ENCODE peak calls at places on chromosomes 4 and X, in seven cellular contexts. N is HCT116, B is uterus, D is endothelial cell of umbilical vein, P is upper lobe of left lung, Q is heart left ventricle, I is A549. X is an unnamed sample.

GRCh38 chrX:74249963-74250362 is 54.0 kb upstream of the ZCCHC13 start:
- DNase-seq in N (no peak), B (no peak), D (peak; percentile 15), P (no peak), Q (no peak), I (peak; percentile 74), X (no peak)

GRCh38 chr4:81635747-81636146 is 164.0 kb upstream of the RASGEF1B start:
- DNase-seq in N (peak; percentile 3), B (no peak), D (no peak), P (no peak), Q (no peak), I (no peak), X (peak; percentile 26)

GRCh38 chr4:122099896-122100295 is 52.2 kb upstream of the BLTP1 start:
- DNase-seq in N (no peak), B (no peak), D (peak; percentile 23), P (no peak), Q (no peak), I (no peak), X (no peak)

GRCh38 chrX:42748067-42748850 is 29.7 kb downstream of the PPP1R2C start:
- DNase-seq in N (no peak), B (no peak), D (peak; percentile 64), P (no peak), Q (no peak), I (no peak), X (no peak)

GRCh38 chr4:134601706-134602105 is 400.1 kb upstream of the PABPC4L start:
- DNase-seq in N (no peak), B (no peak), D (no peak), P (no peak), Q (no peak), I (no peak), X (no peak)

GRCh38 chr4:185016946-185017797 is 1.1 kb upstream of the HELT start:
- DNase-seq in N (no peak), B (no peak), D (no peak), P (no peak), Q (no peak), I (peak; percentile 25), X (no peak)

GRCh38 chrX:38929966-38930421 is 128.7 kb downstream of the MID1IP1 start:
- DNase-seq in N (no peak), B (no peak), D (no peak), P (no peak), Q (no peak), I (no peak), X (no peak)

GRCh38 chrX:119468186-119468929 is at the start of gene SLC25A5:
- DNase-seq in N (no peak), B (peak; percentile 82), D (peak; percentile 86), P (peak; percentile 96), Q (peak; percentile 91), I (peak; percentile 88), X (peak; percentile 87)

GRCh38 chr4:88705805-88706518 is 8.3 kb upstream of the NAP1L5 start:
- DNase-seq in N (no peak), B (no peak), D (peak; percentile 35), P (no peak), Q (no peak), I (no peak), X (no peak)

GRCh38 chr4:2714071-2714770 is 41.9 kb downstream of the TNIP2 start:
- DNase-seq in N (no peak), B (no peak), D (peak; percentile 99), P (no peak), Q (no peak), I (no peak), X (no peak)

GRCh38 chr4:113574636-113575103 is 186.9 kb downstream of the CAMK2D start:
- DNase-seq in N (no peak), B (no peak), D (peak; percentile 88), P (no peak), Q (no peak), I (no peak), X (no peak)

GRCh38 chr4:152579107-152579764 is 43.3 kb upstream of the FBXW7 start:
- DNase-seq in N (no peak), B (no peak), D (no peak), P (no peak), Q (no peak), I (no peak), X (no peak)

GRCh38 chr4:157907224-157907623 is 265.6 kb downstream of the GASK1B start:
- DNase-seq in N (no peak), B (no peak), D (no peak), P (no peak), Q (no peak), I (no peak), X (no peak)

GRCh38 chr4:144709793-144710525 is 64.0 kb downstream of the HHIP start:
- DNase-seq in N (peak; percentile 81), B (no peak), D (peak; percentile 89), P (no peak), Q (no peak), I (peak; percentile 44), X (no peak)

GRCh38 chr4:144712775-144713174 is 66.8 kb downstream of the HHIP start:
- DNase-seq in N (no peak), B (no peak), D (no peak), P (no peak), Q (no peak), I (no peak), X (no peak)

GRCh38 chr4:144714166-144714565 is 68.2 kb downstream of the HHIP start:
- DNase-seq in N (no peak), B (no peak), D (no peak), P (no peak), Q (no peak), I (no peak), X (no peak)

GRCh38 chr4:144710526-144710912 is 64.6 kb downstream of the HHIP start:
- DNase-seq in N (no peak), B (no peak), D (no peak), P (no peak), Q (no peak), I (no peak), X (no peak)

DNA sequence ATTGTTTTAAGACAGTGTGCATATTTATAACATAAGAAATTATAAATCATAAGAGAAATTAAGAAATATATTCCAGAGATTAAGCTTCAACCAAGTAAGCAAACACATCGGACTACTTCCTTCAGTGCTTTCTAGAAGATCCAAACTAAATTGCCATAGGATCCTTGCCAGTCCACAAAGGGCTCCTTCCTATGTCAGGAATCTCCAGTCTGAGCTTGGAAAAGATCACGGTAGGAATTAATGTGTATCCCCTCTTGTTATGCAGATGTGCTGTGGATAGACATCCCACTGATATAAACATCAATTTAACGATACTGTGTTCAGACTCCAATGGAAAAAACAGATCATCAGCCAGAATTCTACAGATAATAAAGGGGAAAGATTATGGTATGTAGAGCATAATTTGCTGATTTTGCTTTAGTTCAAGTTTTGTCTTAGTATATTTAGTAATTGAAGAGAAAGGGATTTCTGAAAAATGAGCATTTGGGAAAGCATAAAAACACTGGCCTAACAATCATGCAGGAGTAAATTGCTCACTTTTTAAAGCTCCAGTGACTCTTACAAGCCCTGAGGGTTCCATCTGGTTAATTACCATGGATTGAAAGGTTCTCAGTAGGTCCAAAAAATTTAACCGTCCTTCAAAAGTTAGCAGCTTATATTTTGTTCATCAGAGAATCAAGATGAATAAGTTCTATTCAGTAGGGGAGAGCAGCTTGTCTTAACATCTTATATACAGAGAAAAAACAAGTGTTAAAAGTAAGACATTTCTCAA is 65.9 kb downstream of the HHIP start:
- DNase-seq in N (no peak), B (no peak), D (no peak), P (no peak), Q (no peak), I (no peak), X (no peak)
- H3K4me1 ChIP-seq in N (peaks cover 15% of the 10 kb centered on the region), B (no peaks in the 10 kb centered on the region), D (peaks cover 49% of the 10 kb centered on the region), P (no peaks in the 10 kb centered on the region), Q (peaks cover 14% of the 10 kb centered on the region), I (peaks cover 22% of the 10 kb centered on the region), X (no peaks in the 10 kb centered on the region)

DNA sequence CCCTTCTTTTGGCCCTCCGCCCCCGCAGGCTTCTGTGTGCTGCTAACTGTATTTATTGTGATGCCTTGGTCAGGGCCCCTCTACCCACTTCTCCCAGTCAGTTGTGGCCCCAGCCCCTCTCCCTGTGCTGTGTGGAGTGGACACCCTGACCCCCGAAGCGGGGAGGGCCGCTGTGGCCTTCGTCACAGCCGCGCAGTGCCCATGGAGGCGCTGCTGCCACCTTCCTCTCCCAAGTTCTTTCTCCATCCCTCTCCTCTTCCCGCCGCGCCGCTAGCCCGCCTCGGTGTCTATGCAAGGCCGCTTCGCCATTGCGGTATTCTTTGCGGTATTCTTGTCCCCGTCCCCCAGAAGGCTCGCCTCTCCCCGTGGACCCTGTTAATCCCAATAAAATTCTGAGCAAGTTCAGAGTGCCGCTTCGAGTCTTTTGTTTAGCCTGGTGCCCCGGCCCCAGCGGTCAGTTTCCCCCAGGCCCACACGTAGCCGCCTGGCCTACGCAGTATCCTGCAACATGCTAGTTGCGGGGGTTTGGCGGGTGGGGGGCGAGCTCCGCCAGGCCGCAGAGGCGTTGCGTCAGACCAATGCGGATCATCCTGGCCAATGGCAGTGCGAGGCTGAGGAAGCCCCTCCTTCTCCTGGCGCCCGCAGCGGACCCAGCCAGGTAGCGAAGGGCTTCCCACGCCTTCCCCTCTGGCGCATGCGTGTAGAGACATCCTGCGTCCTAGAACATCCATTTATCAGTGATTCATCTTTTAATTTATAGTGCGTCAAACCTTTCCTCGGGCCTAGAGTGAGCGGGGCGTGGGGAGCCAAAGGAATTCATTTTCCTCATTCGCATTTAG is 5.6 kb upstream of the KANTR start:
- DNase-seq in N (no peak), B (peak; percentile 90), D (peak; percentile 84), P (peak; percentile 88), Q (peak; percentile 88), I (peak; percentile 66), X (peak; percentile 89)
- TF ChIP-seq POLR2A in N (no peak), B (peak; percentile 47), D (peak; percentile 38), P (no peak), Q (peak; percentile 41), I (no peak), X (no peak)

DNA sequence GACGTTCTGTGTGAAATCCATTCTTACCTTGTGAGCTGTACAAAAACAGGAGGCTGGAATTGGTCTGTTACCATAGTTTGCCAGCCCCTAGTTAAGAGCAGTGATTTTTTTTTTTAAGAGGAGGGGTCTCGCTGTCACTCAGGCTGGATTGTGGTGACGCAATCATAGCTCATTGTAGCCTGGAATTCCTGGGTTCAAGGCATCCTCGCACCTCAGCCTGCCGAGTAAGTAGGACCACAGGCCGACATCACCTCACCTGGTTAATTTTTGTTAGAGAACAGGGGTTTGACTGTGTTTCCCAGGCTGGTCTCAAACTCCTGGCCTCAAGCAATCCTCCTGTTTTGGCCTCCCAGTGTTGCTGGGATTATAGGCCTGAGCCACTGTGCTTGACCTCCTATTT is 7.5 kb downstream of the USP9X start:
- DNase-seq in N (no peak), B (no peak), D (no peak), P (no peak), Q (no peak), I (no peak), X (no peak)
- H3K4me1 ChIP-seq in N (no peaks in the 10 kb centered on the region), B (peaks cover 8% of the 10 kb centered on the region), D (peaks cover 24% of the 10 kb centered on the region), P (peaks cover 60% of the 10 kb centered on the region), Q (peaks cover 81% of the 10 kb centered on the region), I (peaks cover 79% of the 10 kb centered on the region), X (no peaks in the 10 kb centered on the region)

DNA sequence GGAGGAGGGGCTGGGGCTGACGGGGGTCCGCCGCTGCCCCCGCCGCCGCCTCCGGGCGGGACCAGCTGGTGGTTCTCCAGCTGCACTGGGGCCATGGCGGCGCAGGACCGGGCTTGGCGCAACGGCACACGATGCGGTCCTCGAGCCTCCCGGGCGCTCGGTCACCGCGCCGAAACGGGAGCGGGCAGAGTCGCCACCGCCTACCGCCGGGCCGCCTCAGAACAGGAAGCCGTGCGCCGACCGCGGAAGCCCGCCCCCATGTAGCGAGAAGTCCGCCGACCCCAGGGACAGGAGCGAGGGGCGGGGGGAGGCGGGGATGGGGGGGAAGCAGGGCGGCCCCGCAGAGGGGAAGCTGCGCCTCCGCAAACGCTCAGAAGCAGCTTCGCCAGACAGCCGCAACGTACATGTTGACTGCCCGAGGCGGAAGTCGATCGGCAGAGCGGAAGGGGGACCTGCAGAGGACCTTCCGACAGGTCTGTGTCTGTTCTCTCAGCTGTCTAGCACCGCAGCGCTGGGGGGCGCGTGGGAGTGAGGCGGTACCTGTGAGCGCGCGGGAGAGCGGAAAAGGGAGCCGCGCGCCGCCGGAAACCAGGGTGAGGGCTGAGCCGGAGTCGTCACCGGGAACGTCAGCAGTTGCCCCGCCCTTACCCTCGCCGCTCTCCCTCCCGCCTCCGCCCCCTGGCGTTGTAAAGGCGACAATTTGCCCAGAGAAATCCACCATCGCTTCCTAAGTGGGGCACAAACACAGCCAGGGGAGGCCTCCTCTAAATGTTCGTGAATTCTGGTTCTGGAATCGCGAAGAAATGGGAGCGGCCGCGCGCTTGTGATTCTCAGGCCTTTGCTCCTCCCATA is at the start of gene MED14:
- DNase-seq in N (peak; percentile 72), B (peak; percentile 88), D (peak; percentile 89), P (peak; percentile 95), Q (peak; percentile 89), I (peak; percentile 94), X (peak; percentile 90)
- TF ChIP-seq POLR2A in N (peak; percentile 21), B (peak; percentile 44), D (peak; percentile 70), P (peak; percentile 45), Q (peak; percentile 38), I (peak; percentile 32), X (no peak)

X was measured in testis.